ENCODE peak calls at places on chromosomes 16 and 17, in nine cellular contexts. One of them, this sample, is unnamed.

GRCh38 chr17:39213852-39214251 is 11.9 kb downstream of the STAC2 start:
- DNase-seq in mesenteric fat pad: no peak
- DNase-seq in HT1080: peak; percentile 82
- DNase-seq in stomach: peak; percentile 33
- DNase-seq in GM04504: no peak
- DNase-seq in HFFc6: no peak
- DNase-seq in activated CD4-positive, alpha-beta T cell treated with anti-CD3 and anti-CD28 coated beads, Interleukin-2, amount 10 ng/mL, durations not matched to agents 24 days and 14 days: no peak
- DNase-seq in tibial artery: no peak
- DNase-seq in stimulated activated CD8-positive, alpha-beta memory T cell treated with anti-CD3 and anti-CD28 coated beads, Interleukin-15, amount 100 ng/mL, for 24 hours: no peak
- DNase-seq in this sample: no peak

GRCh38 chr16:64397945-64398508 is 723.8 kb downstream of the CDH11 start:
- DNase-seq in mesenteric fat pad: no peak
- DNase-seq in HFFc6: peak; percentile 16
- DNase-seq in stimulated activated CD8-positive, alpha-beta memory T cell treated with anti-CD3 and anti-CD28 coated beads, Interleukin-15, amount 100 ng/mL, for 24 hours: no peak
- DNase-seq in stomach: no peak
- DNase-seq in tibial artery: no peak
- DNase-seq in HT1080: peak; percentile 11
- DNase-seq in activated CD4-positive, alpha-beta T cell treated with anti-CD3 and anti-CD28 coated beads, Interleukin-2, amount 10 ng/mL, durations not matched to agents 24 days and 14 days: no peak
- DNase-seq in GM04504: no peak
- DNase-seq in this sample: no peak

GRCh38 chr16:51648521-51648920 is 497.5 kb upstream of the SALL1 start:
- DNase-seq in stomach: no peak
- DNase-seq in HFFc6: peak; percentile 63
- DNase-seq in mesenteric fat pad: no peak
- DNase-seq in tibial artery: no peak
- DNase-seq in HT1080: peak; percentile 30
- DNase-seq in activated CD4-positive, alpha-beta T cell treated with anti-CD3 and anti-CD28 coated beads, Interleukin-2, amount 10 ng/mL, durations not matched to agents 24 days and 14 days: no peak
- DNase-seq in GM04504: peak; percentile 71
- DNase-seq in stimulated activated CD8-positive, alpha-beta memory T cell treated with anti-CD3 and anti-CD28 coated beads, Interleukin-15, amount 100 ng/mL, for 24 hours: no peak
- DNase-seq in this sample: no peak

GRCh38 chr16:23838485-23839142 is 2.8 kb downstream of the PRKCB start:
- DNase-seq in mesenteric fat pad: no peak
- DNase-seq in GM04504: no peak
- DNase-seq in stimulated activated CD8-positive, alpha-beta memory T cell treated with anti-CD3 and anti-CD28 coated beads, Interleukin-15, amount 100 ng/mL, for 24 hours: no peak
- DNase-seq in activated CD4-positive, alpha-beta T cell treated with anti-CD3 and anti-CD28 coated beads, Interleukin-2, amount 10 ng/mL, durations not matched to agents 24 days and 14 days: no peak
- DNase-seq in stomach: no peak
- DNase-seq in HT1080: no peak
- DNase-seq in HFFc6: no peak
- DNase-seq in tibial artery: no peak
- DNase-seq in this sample: no peak

GRCh38 chr17:4953461-4953961 is 2.6 kb downstream of the ENO3 start:
- DNase-seq in GM04504: no peak
- DNase-seq in HFFc6: peak; percentile 76
- DNase-seq in stimulated activated CD8-positive, alpha-beta memory T cell treated with anti-CD3 and anti-CD28 coated beads, Interleukin-15, amount 100 ng/mL, for 24 hours: no peak
- DNase-seq in activated CD4-positive, alpha-beta T cell treated with anti-CD3 and anti-CD28 coated beads, Interleukin-2, amount 10 ng/mL, durations not matched to agents 24 days and 14 days: no peak
- DNase-seq in mesenteric fat pad: no peak
- DNase-seq in tibial artery: no peak
- DNase-seq in stomach: no peak
- DNase-seq in HT1080: peak; percentile 65
- DNase-seq in this sample: no peak

GRCh38 chr16:23520500-23520899 is 10.2 kb upstream of the GGA2 start:
- DNase-seq in stimulated activated CD8-positive, alpha-beta memory T cell treated with anti-CD3 and anti-CD28 coated beads, Interleukin-15, amount 100 ng/mL, for 24 hours: no peak
- DNase-seq in HT1080: no peak
- DNase-seq in GM04504: no peak
- DNase-seq in HFFc6: no peak
- DNase-seq in stomach: no peak
- DNase-seq in mesenteric fat pad: no peak
- DNase-seq in activated CD4-positive, alpha-beta T cell treated with anti-CD3 and anti-CD28 coated beads, Interleukin-2, amount 10 ng/mL, durations not matched to agents 24 days and 14 days: no peak
- DNase-seq in tibial artery: no peak
- DNase-seq in this sample: no peak

GRCh38 chr16:18062713-18063112 is 273.8 kb downstream of the NPIPA8 start:
- DNase-seq in stomach: no peak
- DNase-seq in stimulated activated CD8-positive, alpha-beta memory T cell treated with anti-CD3 and anti-CD28 coated beads, Interleukin-15, amount 100 ng/mL, for 24 hours: no peak
- DNase-seq in HFFc6: no peak
- DNase-seq in activated CD4-positive, alpha-beta T cell treated with anti-CD3 and anti-CD28 coated beads, Interleukin-2, amount 10 ng/mL, durations not matched to agents 24 days and 14 days: no peak
- DNase-seq in mesenteric fat pad: no peak
- DNase-seq in tibial artery: no peak
- DNase-seq in HT1080: no peak
- DNase-seq in GM04504: no peak
- DNase-seq in this sample: no peak

GRCh38 chr16:89319883-89320716 is 102.6 kb downstream of the ZNF778 start:
- DNase-seq in stomach: peak; percentile 51
- DNase-seq in activated CD4-positive, alpha-beta T cell treated with anti-CD3 and anti-CD28 coated beads, Interleukin-2, amount 10 ng/mL, durations not matched to agents 24 days and 14 days: peak; percentile 77
- DNase-seq in tibial artery: peak; percentile 85
- DNase-seq in mesenteric fat pad: no peak
- DNase-seq in stimulated activated CD8-positive, alpha-beta memory T cell treated with anti-CD3 and anti-CD28 coated beads, Interleukin-15, amount 100 ng/mL, for 24 hours: no peak
- DNase-seq in GM04504: peak; percentile 69
- DNase-seq in HT1080: peak; percentile 94
- DNase-seq in HFFc6: peak; percentile 94
- DNase-seq in this sample: no peak

GRCh38 chr17:50352072-50352692 is 6.3 kb downstream of the XYLT2 start:
- DNase-seq in activated CD4-positive, alpha-beta T cell treated with anti-CD3 and anti-CD28 coated beads, Interleukin-2, amount 10 ng/mL, durations not matched to agents 24 days and 14 days: no peak
- DNase-seq in tibial artery: no peak
- DNase-seq in GM04504: no peak
- DNase-seq in stomach: peak; percentile 88
- DNase-seq in mesenteric fat pad: peak; percentile 83
- DNase-seq in HT1080: no peak
- DNase-seq in stimulated activated CD8-positive, alpha-beta memory T cell treated with anti-CD3 and anti-CD28 coated beads, Interleukin-15, amount 100 ng/mL, for 24 hours: no peak
- DNase-seq in HFFc6: no peak
- DNase-seq in this sample: no peak

GRCh38 chr16:82801361-82801760 is 174.6 kb downstream of the CDH13 start:
- DNase-seq in GM04504: no peak
- DNase-seq in tibial artery: no peak
- DNase-seq in HFFc6: no peak
- DNase-seq in stimulated activated CD8-positive, alpha-beta memory T cell treated with anti-CD3 and anti-CD28 coated beads, Interleukin-15, amount 100 ng/mL, for 24 hours: no peak
- DNase-seq in activated CD4-positive, alpha-beta T cell treated with anti-CD3 and anti-CD28 coated beads, Interleukin-2, amount 10 ng/mL, durations not matched to agents 24 days and 14 days: no peak
- DNase-seq in mesenteric fat pad: no peak
- DNase-seq in HT1080: peak; percentile 50
- DNase-seq in stomach: no peak
- DNase-seq in this sample: no peak

GRCh38 chr16:12455287-12455798 is 348.3 kb downstream of the CPPED1 start:
- DNase-seq in HT1080: peak; percentile 62
- DNase-seq in stimulated activated CD8-positive, alpha-beta memory T cell treated with anti-CD3 and anti-CD28 coated beads, Interleukin-15, amount 100 ng/mL, for 24 hours: peak; percentile 12
- DNase-seq in HFFc6: peak; percentile 58
- DNase-seq in stomach: peak; percentile 61
- DNase-seq in GM04504: peak; percentile 17
- DNase-seq in mesenteric fat pad: peak; percentile 87
- DNase-seq in activated CD4-positive, alpha-beta T cell treated with anti-CD3 and anti-CD28 coated beads, Interleukin-2, amount 10 ng/mL, durations not matched to agents 24 days and 14 days: peak; percentile 83
- DNase-seq in tibial artery: no peak
- DNase-seq in this sample: peak; percentile 68

GRCh38 chr17:78861229-78861628 is 20.6 kb upstream of the USP36 start:
- DNase-seq in HT1080: no peak
- DNase-seq in mesenteric fat pad: no peak
- DNase-seq in HFFc6: no peak
- DNase-seq in tibial artery: no peak
- DNase-seq in GM04504: no peak
- DNase-seq in stimulated activated CD8-positive, alpha-beta memory T cell treated with anti-CD3 and anti-CD28 coated beads, Interleukin-15, amount 100 ng/mL, for 24 hours: no peak
- DNase-seq in activated CD4-positive, alpha-beta T cell treated with anti-CD3 and anti-CD28 coated beads, Interleukin-2, amount 10 ng/mL, durations not matched to agents 24 days and 14 days: no peak
- DNase-seq in stomach: no peak
- DNase-seq in this sample: no peak

GRCh38 chr16:3578121-3578520 is 918 bp upstream of the NLRC3 start:
- DNase-seq in mesenteric fat pad: no peak
- DNase-seq in tibial artery: no peak
- DNase-seq in stimulated activated CD8-positive, alpha-beta memory T cell treated with anti-CD3 and anti-CD28 coated beads, Interleukin-15, amount 100 ng/mL, for 24 hours: no peak
- DNase-seq in GM04504: no peak
- DNase-seq in activated CD4-positive, alpha-beta T cell treated with anti-CD3 and anti-CD28 coated beads, Interleukin-2, amount 10 ng/mL, durations not matched to agents 24 days and 14 days: peak; percentile 79
- DNase-seq in stomach: no peak
- DNase-seq in HT1080: no peak
- DNase-seq in HFFc6: no peak
- DNase-seq in this sample: no peak

This sample was measured in C1 segment of cervical spinal cord.